ENCODE peak calls at places on chromosome 18, in six cellular contexts. X, E, Q, H, F and N are unnamed samples.

GRCh38 chr18:13159579-13159978 is 59.0 kb upstream of the LDLRAD4 start:
- DNase-seq in X (peak), E (no peak), Q (peak), H (no peak), F (no peak), N (no peak)

GRCh38 chr18:40109251-40110049 is 1845.6 kb upstream of the PIK3C3 start:
- DNase-seq in X (no peak), E (no peak), Q (no peak), H (no peak), F (no peak), N (no peak)

GRCh38 chr18:8982416-8983183 is 119.9 kb upstream of the NDUFV2 start:
- DNase-seq in X (peak), E (no peak), Q (peak), H (no peak), F (peak), N (no peak)

GRCh38 chr18:22108674-22109073 is 60.7 kb upstream of the GATA6 start:
- DNase-seq in X (no peak), E (no peak), Q (no peak), H (no peak), F (no peak), N (no peak)

GRCh38 chr18:57426187-57426586 is 9.0 kb upstream of the ONECUT2 start:
- DNase-seq in X (no peak), E (no peak), Q (no peak), H (no peak), F (no peak), N (no peak)

GRCh38 chr18:44741551-44741950 is 60.9 kb downstream of the SETBP1 start:
- DNase-seq in X (peak), E (no peak), Q (no peak), H (no peak), F (no peak), N (no peak)

GRCh38 chr18:72799106-72799505 is 68.7 kb downstream of the NETO1 start:
- DNase-seq in X (no peak), E (no peak), Q (no peak), H (no peak), F (no peak), N (no peak)

GRCh38 chr18:212780-213179 is 54.4 kb downstream of the USP14 start:
- DNase-seq in X (no peak), E (no peak), Q (no peak), H (no peak), F (no peak), N (no peak)

GRCh38 chr18:2326999-2327398 is 244.3 kb downstream of the METTL4 start:
- DNase-seq in X (no peak), E (no peak), Q (no peak), H (no peak), F (no peak), N (no peak)